ENCODE peak calls at places on chromosomes 11 and 22, in six cellular contexts. W is NCI-H2171; L is activated CD4-positive, alpha-beta T cell treated with anti-CD3 and anti-CD28 coated beads, Interleukin-2, amount 50 U/mL, for 4 hours; C is activated naive CD8-positive, alpha-beta T cell treated with anti-CD3 and anti-CD28 coated beads, Interleukin-2, amount 50 U/mL, for 24 hours; U is NCI-H748 treated with DMSO at 0.1 percent for 48 hours; N is progenitor cell of endocrine pancreas. M is an unnamed sample.

GRCh38 chr11:11786771-11787170 is 55.0 kb upstream of the USP47 start:
- DNase-seq in W (no peak), U (no peak), C (no peak), N (no peak), L (no peak), M (peak)

GRCh38 chr11:111582881-111583280 is 19.4 kb upstream of the SIK2 start:
- DNase-seq in U (no peak), L (no peak), N (no peak), C (no peak), W (no peak), M (no peak)

GRCh38 chr11:78069465-78069864 is 5.8 kb downstream of the THRSP start:
- DNase-seq in L (no peak), N (no peak), U (no peak), C (no peak), W (no peak), M (no peak)

GRCh38 chr11:63978551-63979235 is 4.3 kb downstream of the COX8A start:
- DNase-seq in L (no peak), N (no peak), W (no peak), C (no peak), U (no peak), M (no peak)

GRCh38 chr11:29773656-29774264 is 243.1 kb downstream of the KCNA4 start:
- DNase-seq in W (no peak), C (no peak), N (peak), L (no peak), U (no peak), M (peak)

GRCh38 chr11:3867209-3868071 is 12.0 kb downstream of the STIM1 start:
- DNase-seq in L (no peak), N (no peak), U (no peak), C (no peak), W (no peak), M (no peak)

GRCh38 chr11:111598546-111598945 is 3.7 kb upstream of the SIK2 start:
- DNase-seq in U (no peak), L (no peak), W (no peak), C (no peak), N (no peak), M (peak)

GRCh38 chr22:33984741-33985287 is 64.5 kb upstream of the LARGE1 start:
- DNase-seq in L (no peak), U (no peak), N (no peak), W (peak), C (no peak), M (no peak)

GRCh38 chr11:94132152-94132558 is 3.5 kb downstream of the PANX1 start:
- DNase-seq in C (no peak), L (no peak), W (no peak), N (no peak), U (no peak), M (peak)

GRCh38 chr11:17354070-17354924 is 2.7 kb downstream of the NCR3LG1 start:
- DNase-seq in U (peak), C (peak), N (peak), W (no peak), L (peak), M (peak)

GRCh38 chr11:95134491-95134890 is 44.8 kb downstream of the ENDOD1 start:
- DNase-seq in W (peak), U (no peak), L (no peak), C (no peak), N (no peak), M (peak)

GRCh38 chr11:63574856-63575602 is 11.8 kb upstream of the PLAAT2 start:
- DNase-seq in U (no peak), L (no peak), W (no peak), C (no peak), N (no peak), M (peak)

GRCh38 chr11:1889941-1890855 is 1.5 kb downstream of the PRR33 start:
- DNase-seq in U (no peak), N (no peak), L (no peak), C (peak), W (no peak), M (no peak)

GRCh38 chr22:38412435-38413084 is 42.4 kb downstream of the KCNJ4 start:
- DNase-seq in W (peak), L (peak), N (no peak), C (peak), U (no peak), M (peak)

GRCh38 chr11:65340226-65340625 is 6.6 kb downstream of the DPF2 start:
- DNase-seq in W (no peak), L (no peak), C (no peak), U (no peak), N (no peak), M (no peak)

GRCh38 chr11:65434057-65434666 is 11.6 kb downstream of the NEAT1 start:
- DNase-seq in W (no peak), N (no peak), U (no peak), C (no peak), L (no peak), M (peak)

GRCh38 chr11:130478204-130478701 is 29.8 kb downstream of the ADAMTS15 start:
- DNase-seq in L (no peak), N (no peak), U (no peak), W (no peak), C (no peak), M (peak)

GRCh38 chr22:48952256-48953102 is 875.2 kb downstream of the BRD1 start:
- DNase-seq in C (no peak), L (no peak), U (no peak), W (no peak), N (no peak), M (no peak)

GRCh38 chr22:26432619-26433311 is 3.7 kb downstream of the ASPHD2 start:
- DNase-seq in U (no peak), N (no peak), C (no peak), W (no peak), L (no peak), M (no peak)

GRCh38 chr11:1559103-1559951 is 12.7 kb downstream of the DUSP8 start:
- DNase-seq in N (no peak), C (no peak), L (no peak), U (no peak), W (no peak), M (peak)

GRCh38 chr22:44304906-44305305 is 7.8 kb downstream of the SHISAL1 start:
- DNase-seq in C (no peak), L (no peak), W (no peak), N (no peak), U (no peak), M (no peak)

M was measured in GM23248.